ENCODE peak calls at places on chromosomes 13 and 19, in seven cellular contexts. One of them, this sample, is unnamed.

GRCh38 chr13:24039621-24040475 is 120.7 kb upstream of the SPATA13 start:
- DNase-seq in caudate nucleus: no peak
- DNase-seq in brain microvascular endothelial cell: no peak
- DNase-seq in RPMI7951: no peak
- DNase-seq in activated T-cell treated with anti-CD3 and anti-CD28 coated beads, Interleukin-2, amount 50 U/mL, for 24 hours: no peak
- DNase-seq in hepatocyte: no peak
- DNase-seq in activated naive CD4-positive, alpha-beta T cell: no peak
- DNase-seq in this sample: no peak

GRCh38 chr19:4327252-4327876 is 11.3 kb downstream of the STAP2 start:
- DNase-seq in RPMI7951: peak; percentile 48
- DNase-seq in brain microvascular endothelial cell: peak; percentile 82
- DNase-seq in activated naive CD4-positive, alpha-beta T cell: peak; percentile 57
- DNase-seq in caudate nucleus: no peak
- DNase-seq in hepatocyte: peak; percentile 81
- DNase-seq in activated T-cell treated with anti-CD3 and anti-CD28 coated beads, Interleukin-2, amount 50 U/mL, for 24 hours: peak; percentile 84
- DNase-seq in this sample: peak; percentile 91

GRCh38 chr13:42039946-42040729 is 8.3 kb upstream of the DGKH start:
- DNase-seq in RPMI7951: peak; percentile 85
- DNase-seq in caudate nucleus: peak; percentile 79
- DNase-seq in activated naive CD4-positive, alpha-beta T cell: peak; percentile 86
- DNase-seq in brain microvascular endothelial cell: peak; percentile 78
- DNase-seq in hepatocyte: peak; percentile 93
- DNase-seq in activated T-cell treated with anti-CD3 and anti-CD28 coated beads, Interleukin-2, amount 50 U/mL, for 24 hours: peak; percentile 90
- DNase-seq in this sample: peak; percentile 95

GRCh38 chr19:16051254-16052025 is 24.9 kb upstream of the TPM4 start:
- DNase-seq in hepatocyte: no peak
- DNase-seq in activated T-cell treated with anti-CD3 and anti-CD28 coated beads, Interleukin-2, amount 50 U/mL, for 24 hours: no peak
- DNase-seq in brain microvascular endothelial cell: no peak
- DNase-seq in RPMI7951: peak; percentile 57
- DNase-seq in caudate nucleus: no peak
- DNase-seq in activated naive CD4-positive, alpha-beta T cell: no peak
- DNase-seq in this sample: no peak

GRCh38 chr19:44749994-44750393 is 1.5 kb downstream of the BCL3 start:
- DNase-seq in RPMI7951: no peak
- DNase-seq in activated naive CD4-positive, alpha-beta T cell: no peak
- DNase-seq in caudate nucleus: no peak
- DNase-seq in brain microvascular endothelial cell: no peak
- DNase-seq in activated T-cell treated with anti-CD3 and anti-CD28 coated beads, Interleukin-2, amount 50 U/mL, for 24 hours: no peak
- DNase-seq in hepatocyte: no peak
- DNase-seq in this sample: no peak

GRCh38 chr13:54486421-54487166 is 1458.0 kb downstream of the OLFM4 start:
- DNase-seq in brain microvascular endothelial cell: no peak
- DNase-seq in hepatocyte: no peak
- DNase-seq in caudate nucleus: no peak
- DNase-seq in activated naive CD4-positive, alpha-beta T cell: no peak
- DNase-seq in RPMI7951: no peak
- DNase-seq in activated T-cell treated with anti-CD3 and anti-CD28 coated beads, Interleukin-2, amount 50 U/mL, for 24 hours: no peak
- DNase-seq in this sample: no peak

GRCh38 chr19:50739841-50740426 is 16.8 kb downstream of the CLEC11A start:
- DNase-seq in activated T-cell treated with anti-CD3 and anti-CD28 coated beads, Interleukin-2, amount 50 U/mL, for 24 hours: no peak
- DNase-seq in brain microvascular endothelial cell: no peak
- DNase-seq in hepatocyte: no peak
- DNase-seq in activated naive CD4-positive, alpha-beta T cell: no peak
- DNase-seq in RPMI7951: no peak
- DNase-seq in caudate nucleus: no peak
- DNase-seq in this sample: no peak

GRCh38 chr13:76004411-76004810 is 368.3 kb downstream of the LMO7 start:
- DNase-seq in RPMI7951: no peak
- DNase-seq in caudate nucleus: no peak
- DNase-seq in brain microvascular endothelial cell: no peak
- DNase-seq in hepatocyte: no peak
- DNase-seq in activated naive CD4-positive, alpha-beta T cell: no peak
- DNase-seq in activated T-cell treated with anti-CD3 and anti-CD28 coated beads, Interleukin-2, amount 50 U/mL, for 24 hours: no peak
- DNase-seq in this sample: no peak

GRCh38 chr13:20672772-20673171 is 30.7 kb upstream of the IL17D start:
- DNase-seq in hepatocyte: no peak
- DNase-seq in activated naive CD4-positive, alpha-beta T cell: no peak
- DNase-seq in caudate nucleus: no peak
- DNase-seq in activated T-cell treated with anti-CD3 and anti-CD28 coated beads, Interleukin-2, amount 50 U/mL, for 24 hours: no peak
- DNase-seq in brain microvascular endothelial cell: no peak
- DNase-seq in RPMI7951: no peak
- DNase-seq in this sample: no peak

GRCh38 chr13:28754698-28755545 is 36.2 kb upstream of the SLC46A3 start:
- DNase-seq in RPMI7951: peak; percentile 61
- DNase-seq in activated T-cell treated with anti-CD3 and anti-CD28 coated beads, Interleukin-2, amount 50 U/mL, for 24 hours: no peak
- DNase-seq in activated naive CD4-positive, alpha-beta T cell: no peak
- DNase-seq in caudate nucleus: no peak
- DNase-seq in hepatocyte: peak; percentile 46
- DNase-seq in brain microvascular endothelial cell: peak; percentile 32
- DNase-seq in this sample: peak; percentile 42

GRCh38 chr19:29873024-29873800 is 61.4 kb downstream of the CCNE1 start:
- DNase-seq in hepatocyte: peak; percentile 75
- DNase-seq in RPMI7951: peak; percentile 24
- DNase-seq in activated naive CD4-positive, alpha-beta T cell: peak; percentile 67
- DNase-seq in brain microvascular endothelial cell: no peak
- DNase-seq in activated T-cell treated with anti-CD3 and anti-CD28 coated beads, Interleukin-2, amount 50 U/mL, for 24 hours: peak; percentile 85
- DNase-seq in caudate nucleus: peak; percentile 9
- DNase-seq in this sample: peak; percentile 83

GRCh38 chr13:109945206-109945960 is 159.0 kb upstream of the IRS2 start:
- DNase-seq in brain microvascular endothelial cell: peak; percentile 90
- DNase-seq in activated T-cell treated with anti-CD3 and anti-CD28 coated beads, Interleukin-2, amount 50 U/mL, for 24 hours: no peak
- DNase-seq in caudate nucleus: no peak
- DNase-seq in RPMI7951: peak; percentile 35
- DNase-seq in activated naive CD4-positive, alpha-beta T cell: no peak
- DNase-seq in hepatocyte: no peak
- DNase-seq in this sample: no peak

GRCh38 chr13:31982540-31982939 is 49.0 kb upstream of the FRY start:
- DNase-seq in activated naive CD4-positive, alpha-beta T cell: no peak
- DNase-seq in caudate nucleus: no peak
- DNase-seq in brain microvascular endothelial cell: peak; percentile 99
- DNase-seq in hepatocyte: peak; percentile 70
- DNase-seq in RPMI7951: peak; percentile 96
- DNase-seq in activated T-cell treated with anti-CD3 and anti-CD28 coated beads, Interleukin-2, amount 50 U/mL, for 24 hours: no peak
- DNase-seq in this sample: no peak

GRCh38 chr19:46456930-46457329 is 14.4 kb downstream of the PNMA8A start:
- DNase-seq in RPMI7951: no peak
- DNase-seq in activated T-cell treated with anti-CD3 and anti-CD28 coated beads, Interleukin-2, amount 50 U/mL, for 24 hours: no peak
- DNase-seq in activated naive CD4-positive, alpha-beta T cell: no peak
- DNase-seq in brain microvascular endothelial cell: no peak
- DNase-seq in hepatocyte: no peak
- DNase-seq in caudate nucleus: no peak
- DNase-seq in this sample: no peak

GRCh38 chr19:18290250-18291018 is 9.0 kb upstream of the JUND start:
- DNase-seq in activated naive CD4-positive, alpha-beta T cell: peak; percentile 39
- DNase-seq in brain microvascular endothelial cell: peak; percentile 37
- DNase-seq in caudate nucleus: no peak
- DNase-seq in hepatocyte: no peak
- DNase-seq in activated T-cell treated with anti-CD3 and anti-CD28 coated beads, Interleukin-2, amount 50 U/mL, for 24 hours: peak; percentile 91
- DNase-seq in RPMI7951: peak; percentile 36
- DNase-seq in this sample: no peak

GRCh38 chr13:49062297-49062896 is 86.7 kb downstream of the FNDC3A start:
- DNase-seq in activated T-cell treated with anti-CD3 and anti-CD28 coated beads, Interleukin-2, amount 50 U/mL, for 24 hours: no peak
- DNase-seq in caudate nucleus: no peak
- DNase-seq in hepatocyte: no peak
- DNase-seq in RPMI7951: no peak
- DNase-seq in activated naive CD4-positive, alpha-beta T cell: no peak
- DNase-seq in brain microvascular endothelial cell: no peak
- DNase-seq in this sample: no peak

GRCh38 chr13:47337781-47338507 is 441.1 kb upstream of the HTR2A start:
- DNase-seq in brain microvascular endothelial cell: peak; percentile 96
- DNase-seq in activated naive CD4-positive, alpha-beta T cell: no peak
- DNase-seq in RPMI7951: peak; percentile 75
- DNase-seq in hepatocyte: peak; percentile 21
- DNase-seq in activated T-cell treated with anti-CD3 and anti-CD28 coated beads, Interleukin-2, amount 50 U/mL, for 24 hours: no peak
- DNase-seq in caudate nucleus: no peak
- DNase-seq in this sample: no peak

GRCh38 chr19:45522010-45522941 is 15.0 kb downstream of the VASP start:
- DNase-seq in activated naive CD4-positive, alpha-beta T cell: no peak
- DNase-seq in caudate nucleus: no peak
- DNase-seq in RPMI7951: no peak
- DNase-seq in activated T-cell treated with anti-CD3 and anti-CD28 coated beads, Interleukin-2, amount 50 U/mL, for 24 hours: no peak
- DNase-seq in brain microvascular endothelial cell: no peak
- DNase-seq in hepatocyte: no peak
- DNase-seq in this sample: no peak

GRCh38 chr19:48969276-48970138 is 4.4 kb downstream of the FTL start:
- DNase-seq in activated naive CD4-positive, alpha-beta T cell: no peak
- DNase-seq in brain microvascular endothelial cell: no peak
- DNase-seq in caudate nucleus: no peak
- DNase-seq in activated T-cell treated with anti-CD3 and anti-CD28 coated beads, Interleukin-2, amount 50 U/mL, for 24 hours: no peak
- DNase-seq in hepatocyte: no peak
- DNase-seq in RPMI7951: no peak
- DNase-seq in this sample: no peak

GRCh38 chr19:43316591-43317319 is 36.7 kb upstream of the CD177 start:
- DNase-seq in hepatocyte: peak; percentile 83
- DNase-seq in brain microvascular endothelial cell: no peak
- DNase-seq in caudate nucleus: no peak
- DNase-seq in RPMI7951: peak; percentile 88
- DNase-seq in activated naive CD4-positive, alpha-beta T cell: no peak
- DNase-seq in activated T-cell treated with anti-CD3 and anti-CD28 coated beads, Interleukin-2, amount 50 U/mL, for 24 hours: no peak
- DNase-seq in this sample: peak; percentile 23

GRCh38 chr19:6728346-6728745 is 7.9 kb upstream of the C3 start:
- DNase-seq in activated naive CD4-positive, alpha-beta T cell: no peak
- DNase-seq in RPMI7951: no peak
- DNase-seq in caudate nucleus: no peak
- DNase-seq in activated T-cell treated with anti-CD3 and anti-CD28 coated beads, Interleukin-2, amount 50 U/mL, for 24 hours: no peak
- DNase-seq in hepatocyte: no peak
- DNase-seq in brain microvascular endothelial cell: no peak
- DNase-seq in this sample: no peak

GRCh38 chr13:79307866-79308298 is 98.2 kb downstream of the RBM26 start:
- DNase-seq in activated T-cell treated with anti-CD3 and anti-CD28 coated beads, Interleukin-2, amount 50 U/mL, for 24 hours: no peak
- DNase-seq in activated naive CD4-positive, alpha-beta T cell: no peak
- DNase-seq in RPMI7951: peak; percentile 38
- DNase-seq in caudate nucleus: no peak
- DNase-seq in brain microvascular endothelial cell: peak; percentile 16
- DNase-seq in hepatocyte: no peak
- DNase-seq in this sample: peak; percentile 27

GRCh38 chr13:56166864-56167263 is 973.9 kb upstream of the PRR20A start:
- DNase-seq in brain microvascular endothelial cell: no peak
- DNase-seq in hepatocyte: no peak
- DNase-seq in caudate nucleus: no peak
- DNase-seq in activated naive CD4-positive, alpha-beta T cell: no peak
- DNase-seq in activated T-cell treated with anti-CD3 and anti-CD28 coated beads, Interleukin-2, amount 50 U/mL, for 24 hours: no peak
- DNase-seq in RPMI7951: no peak
- DNase-seq in this sample: no peak

GRCh38 chr13:20446900-20447299 is 78.8 kb downstream of the CRYL1 start:
- DNase-seq in RPMI7951: no peak
- DNase-seq in brain microvascular endothelial cell: no peak
- DNase-seq in hepatocyte: no peak
- DNase-seq in activated naive CD4-positive, alpha-beta T cell: no peak
- DNase-seq in activated T-cell treated with anti-CD3 and anti-CD28 coated beads, Interleukin-2, amount 50 U/mL, for 24 hours: no peak
- DNase-seq in caudate nucleus: no peak
- DNase-seq in this sample: no peak

GRCh38 chr19:38685666-38686529 is 38.4 kb downstream of the ACTN4 start:
- DNase-seq in RPMI7951: peak; percentile 72
- DNase-seq in brain microvascular endothelial cell: peak; percentile 70
- DNase-seq in activated T-cell treated with anti-CD3 and anti-CD28 coated beads, Interleukin-2, amount 50 U/mL, for 24 hours: no peak
- DNase-seq in caudate nucleus: no peak
- DNase-seq in hepatocyte: peak; percentile 65
- DNase-seq in activated naive CD4-positive, alpha-beta T cell: no peak
- DNase-seq in this sample: peak; percentile 78

GRCh38 chr13:25973085-25973484 is 78.7 kb downstream of the SHISA2 start:
- DNase-seq in brain microvascular endothelial cell: no peak
- DNase-seq in hepatocyte: no peak
- DNase-seq in RPMI7951: no peak
- DNase-seq in activated T-cell treated with anti-CD3 and anti-CD28 coated beads, Interleukin-2, amount 50 U/mL, for 24 hours: no peak
- DNase-seq in caudate nucleus: no peak
- DNase-seq in activated naive CD4-positive, alpha-beta T cell: no peak
- DNase-seq in this sample: peak; percentile 92

GRCh38 chr19:18479964-18480723 is 41.7 kb downstream of the ELL start:
- DNase-seq in caudate nucleus: no peak
- DNase-seq in brain microvascular endothelial cell: no peak
- DNase-seq in hepatocyte: no peak
- DNase-seq in activated naive CD4-positive, alpha-beta T cell: no peak
- DNase-seq in RPMI7951: peak; percentile 84
- DNase-seq in activated T-cell treated with anti-CD3 and anti-CD28 coated beads, Interleukin-2, amount 50 U/mL, for 24 hours: no peak
- DNase-seq in this sample: no peak

GRCh38 chr13:50989476-50989875 is 79.9 kb downstream of the RNASEH2B start:
- DNase-seq in activated T-cell treated with anti-CD3 and anti-CD28 coated beads, Interleukin-2, amount 50 U/mL, for 24 hours: no peak
- DNase-seq in activated naive CD4-positive, alpha-beta T cell: no peak
- DNase-seq in caudate nucleus: no peak
- DNase-seq in brain microvascular endothelial cell: no peak
- DNase-seq in hepatocyte: peak; percentile 57
- DNase-seq in RPMI7951: no peak
- DNase-seq in this sample: peak; percentile 80

GRCh38 chr19:46776927-46777911 is 11.2 kb downstream of the SLC1A5 start:
- DNase-seq in activated T-cell treated with anti-CD3 and anti-CD28 coated beads, Interleukin-2, amount 50 U/mL, for 24 hours: no peak
- DNase-seq in caudate nucleus: no peak
- DNase-seq in activated naive CD4-positive, alpha-beta T cell: no peak
- DNase-seq in hepatocyte: no peak
- DNase-seq in brain microvascular endothelial cell: no peak
- DNase-seq in RPMI7951: no peak
- DNase-seq in this sample: no peak

GRCh38 chr19:49836176-49837008 is 14.6 kb upstream of the PTOV1 start:
- DNase-seq in activated naive CD4-positive, alpha-beta T cell: no peak
- DNase-seq in RPMI7951: no peak
- DNase-seq in activated T-cell treated with anti-CD3 and anti-CD28 coated beads, Interleukin-2, amount 50 U/mL, for 24 hours: no peak
- DNase-seq in caudate nucleus: no peak
- DNase-seq in brain microvascular endothelial cell: no peak
- DNase-seq in hepatocyte: no peak
- DNase-seq in this sample: no peak

GRCh38 chr19:49017666-49018351 is 918 bp upstream of the LHB start:
- DNase-seq in brain microvascular endothelial cell: peak; percentile 57
- DNase-seq in activated T-cell treated with anti-CD3 and anti-CD28 coated beads, Interleukin-2, amount 50 U/mL, for 24 hours: peak; percentile 80
- DNase-seq in caudate nucleus: no peak
- DNase-seq in RPMI7951: peak; percentile 55
- DNase-seq in hepatocyte: peak; percentile 71
- DNase-seq in activated naive CD4-positive, alpha-beta T cell: peak; percentile 63
- DNase-seq in this sample: peak; percentile 77

GRCh38 chr13:109130093-109130835 is 500.9 kb downstream of the MYO16 start:
- DNase-seq in brain microvascular endothelial cell: no peak
- DNase-seq in activated naive CD4-positive, alpha-beta T cell: no peak
- DNase-seq in caudate nucleus: no peak
- DNase-seq in activated T-cell treated with anti-CD3 and anti-CD28 coated beads, Interleukin-2, amount 50 U/mL, for 24 hours: no peak
- DNase-seq in RPMI7951: no peak
- DNase-seq in hepatocyte: no peak
- DNase-seq in this sample: no peak

GRCh38 chr13:97057196-97057595 is 62.9 kb upstream of the OXGR1 start:
- DNase-seq in caudate nucleus: no peak
- DNase-seq in activated T-cell treated with anti-CD3 and anti-CD28 coated beads, Interleukin-2, amount 50 U/mL, for 24 hours: no peak
- DNase-seq in brain microvascular endothelial cell: no peak
- DNase-seq in activated naive CD4-positive, alpha-beta T cell: no peak
- DNase-seq in RPMI7951: peak; percentile 8
- DNase-seq in hepatocyte: no peak
- DNase-seq in this sample: no peak

GRCh38 chr19:772730-773436 is 22.0 kb downstream of the MISP start:
- DNase-seq in activated naive CD4-positive, alpha-beta T cell: no peak
- DNase-seq in brain microvascular endothelial cell: no peak
- DNase-seq in hepatocyte: peak; percentile 33
- DNase-seq in caudate nucleus: no peak
- DNase-seq in activated T-cell treated with anti-CD3 and anti-CD28 coated beads, Interleukin-2, amount 50 U/mL, for 24 hours: no peak
- DNase-seq in RPMI7951: no peak
- DNase-seq in this sample: peak; percentile 94

GRCh38 chr19:40601061-40601973 is at the start of gene LTBP4:
- DNase-seq in hepatocyte: peak; percentile 74
- DNase-seq in brain microvascular endothelial cell: no peak
- DNase-seq in activated naive CD4-positive, alpha-beta T cell: no peak
- DNase-seq in activated T-cell treated with anti-CD3 and anti-CD28 coated beads, Interleukin-2, amount 50 U/mL, for 24 hours: peak; percentile 62
- DNase-seq in caudate nucleus: no peak
- DNase-seq in RPMI7951: peak; percentile 36
- DNase-seq in this sample: peak; percentile 67

This sample was measured in left kidney.